ENCODE peak calls at places on chromosomes 13 and 19, in eight cellular contexts. One of them, this sample, is unnamed. For H3K27me3, the result is how much of the 10 kb centered on the place peaks cover.

GRCh38 chr19:4390017-4390861 is 10.1 kb downstream of the SH3GL1 start:
- DNase-seq in ovary: peak
- DNase-seq in WERI-Rb-1: peak
- DNase-seq in breast epithelium: no peak
- DNase-seq in adrenal gland: peak
- DNase-seq in pancreas: no peak
- DNase-seq in body of pancreas: peak
- DNase-seq in dorsolateral prefrontal cortex: no peak
- DNase-seq in this sample: peak

GRCh38 chr13:44249439-44249838 is 124.2 kb upstream of the SERP2 start:
- DNase-seq in WERI-Rb-1: no peak
- DNase-seq in breast epithelium: peak
- DNase-seq in ovary: peak
- DNase-seq in pancreas: peak
- DNase-seq in dorsolateral prefrontal cortex: no peak
- DNase-seq in adrenal gland: no peak
- DNase-seq in body of pancreas: peak
- DNase-seq in this sample: no peak

GRCh38 chr13:59621791-59622190 is 541.9 kb downstream of the DIAPH3 start:
- DNase-seq in breast epithelium: no peak
- DNase-seq in WERI-Rb-1: no peak
- DNase-seq in pancreas: no peak
- DNase-seq in body of pancreas: no peak
- DNase-seq in ovary: no peak
- DNase-seq in adrenal gland: no peak
- DNase-seq in dorsolateral prefrontal cortex: no peak
- DNase-seq in this sample: no peak

GRCh38 chr19:18437481-18438330 is at the start of gene ISYNA1:
- DNase-seq in dorsolateral prefrontal cortex: no peak
- DNase-seq in WERI-Rb-1: peak
- DNase-seq in adrenal gland: peak
- DNase-seq in breast epithelium: peak
- DNase-seq in ovary: peak
- DNase-seq in pancreas: peak
- DNase-seq in body of pancreas: peak
- DNase-seq in this sample: peak

GRCh38 chr19:36972594-36972993 is 56.5 kb downstream of the ZNF568 start:
- DNase-seq in adrenal gland: peak
- DNase-seq in pancreas: no peak
- DNase-seq in breast epithelium: no peak
- DNase-seq in WERI-Rb-1: no peak
- DNase-seq in body of pancreas: no peak
- DNase-seq in dorsolateral prefrontal cortex: no peak
- DNase-seq in ovary: no peak
- DNase-seq in this sample: peak

GRCh38 chr13:52447354-52447753 is 3.1 kb downstream of the VPS36 start:
- DNase-seq in pancreas: no peak
- DNase-seq in breast epithelium: no peak
- DNase-seq in ovary: no peak
- DNase-seq in adrenal gland: no peak
- DNase-seq in dorsolateral prefrontal cortex: no peak
- DNase-seq in WERI-Rb-1: no peak
- DNase-seq in body of pancreas: no peak
- DNase-seq in this sample: no peak

GRCh38 chr13:97719759-97720158 is 233.7 kb upstream of the IPO5 start:
- DNase-seq in pancreas: no peak
- DNase-seq in dorsolateral prefrontal cortex: no peak
- DNase-seq in WERI-Rb-1: no peak
- DNase-seq in ovary: no peak
- DNase-seq in breast epithelium: no peak
- DNase-seq in body of pancreas: no peak
- DNase-seq in adrenal gland: no peak
- DNase-seq in this sample: no peak

GRCh38 chr13:44365008-44365407 is 8.6 kb upstream of the SERP2 start:
- DNase-seq in body of pancreas: no peak
- DNase-seq in WERI-Rb-1: no peak
- DNase-seq in breast epithelium: no peak
- DNase-seq in dorsolateral prefrontal cortex: no peak
- DNase-seq in adrenal gland: no peak
- DNase-seq in pancreas: no peak
- DNase-seq in ovary: no peak
- DNase-seq in this sample: no peak

DNA sequence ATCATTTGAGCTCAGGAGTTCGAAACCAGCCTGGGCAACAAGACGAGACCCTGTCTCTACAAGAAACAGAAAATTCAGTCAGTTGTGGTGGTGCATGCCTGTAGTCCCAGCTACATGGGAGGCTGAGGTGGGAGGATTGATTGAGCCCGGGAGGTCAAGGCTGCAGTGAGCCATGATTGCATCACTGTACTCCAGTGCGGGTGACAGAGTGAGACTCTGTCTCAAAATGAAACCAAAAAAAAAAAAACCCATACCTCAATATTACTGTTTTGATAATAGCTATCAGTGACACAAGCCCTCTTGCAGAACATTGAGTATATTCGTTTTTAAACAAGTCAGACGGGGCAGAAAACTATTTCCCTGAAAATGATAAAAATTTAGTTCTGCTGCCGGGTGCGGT is 16.2 kb downstream of the ZNF791 start:
- DNase-seq in breast epithelium: no peak
- DNase-seq in dorsolateral prefrontal cortex: no peak
- DNase-seq in pancreas: no peak
- DNase-seq in adrenal gland: no peak
- DNase-seq in ovary: no peak
- DNase-seq in WERI-Rb-1: no peak
- DNase-seq in body of pancreas: no peak
- DNase-seq in this sample: no peak
- H3K4me3 ChIP-seq in breast epithelium: no peak
- H3K4me3 ChIP-seq in dorsolateral prefrontal cortex: no peak
- H3K4me3 ChIP-seq in pancreas: no peak
- H3K4me3 ChIP-seq in adrenal gland: no peak
- H3K4me3 ChIP-seq in ovary: no peak
- H3K4me3 ChIP-seq in WERI-Rb-1: no peak
- H3K4me3 ChIP-seq in body of pancreas: no peak
- H3K4me3 ChIP-seq in this sample: no peak

GRCh38 chr19:35291259-35291658 is 702 bp upstream of the MAG start:
- DNase-seq in pancreas: no peak
- DNase-seq in WERI-Rb-1: no peak
- DNase-seq in dorsolateral prefrontal cortex: no peak
- DNase-seq in body of pancreas: no peak
- DNase-seq in breast epithelium: no peak
- DNase-seq in adrenal gland: no peak
- DNase-seq in ovary: no peak
- DNase-seq in this sample: peak

GRCh38 chr19:35288843-35289355 is 3.1 kb upstream of the MAG start:
- DNase-seq in dorsolateral prefrontal cortex: no peak
- DNase-seq in body of pancreas: no peak
- DNase-seq in ovary: no peak
- DNase-seq in WERI-Rb-1: no peak
- DNase-seq in pancreas: no peak
- DNase-seq in breast epithelium: no peak
- DNase-seq in adrenal gland: no peak
- DNase-seq in this sample: no peak

GRCh38 chr19:35287713-35288112 is 4.2 kb upstream of the MAG start:
- DNase-seq in dorsolateral prefrontal cortex: no peak
- DNase-seq in adrenal gland: no peak
- DNase-seq in ovary: no peak
- DNase-seq in pancreas: no peak
- DNase-seq in WERI-Rb-1: no peak
- DNase-seq in breast epithelium: no peak
- DNase-seq in body of pancreas: no peak
- DNase-seq in this sample: no peak

GRCh38 chr19:35290381-35291135 is 1.4 kb upstream of the MAG start:
- DNase-seq in body of pancreas: no peak
- DNase-seq in ovary: no peak
- DNase-seq in pancreas: no peak
- DNase-seq in dorsolateral prefrontal cortex: peak
- DNase-seq in adrenal gland: no peak
- DNase-seq in WERI-Rb-1: no peak
- DNase-seq in breast epithelium: no peak
- DNase-seq in this sample: peak

DNA sequence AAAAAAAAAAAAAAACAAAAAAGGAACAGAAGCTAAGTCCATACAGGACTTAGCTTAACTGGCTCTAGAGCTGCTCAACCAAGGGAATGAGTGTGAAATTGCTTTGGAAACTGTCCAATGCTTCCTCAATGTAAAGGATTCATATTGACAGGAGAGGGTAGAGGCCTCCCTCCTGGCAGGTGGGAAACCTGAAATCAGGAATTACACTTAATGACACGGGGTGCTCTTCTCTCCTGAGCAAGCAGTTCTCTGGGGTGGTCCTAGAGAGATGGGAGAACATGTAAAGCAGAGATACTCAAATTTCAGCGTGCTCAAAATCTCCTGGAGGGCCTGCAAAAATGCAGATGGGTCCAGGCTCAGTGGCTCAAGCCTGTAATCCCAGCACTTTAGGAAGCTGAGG is 3.6 kb upstream of the MAG start:
- DNase-seq in WERI-Rb-1: no peak
- DNase-seq in dorsolateral prefrontal cortex: no peak
- DNase-seq in ovary: no peak
- DNase-seq in body of pancreas: no peak
- DNase-seq in adrenal gland: no peak
- DNase-seq in pancreas: no peak
- DNase-seq in breast epithelium: no peak
- DNase-seq in this sample: no peak
- H3K27me3 ChIP-seq in WERI-Rb-1: under half
- H3K27me3 ChIP-seq in dorsolateral prefrontal cortex: under half
- H3K27me3 ChIP-seq in ovary: under half
- H3K27me3 ChIP-seq in body of pancreas: under half
- H3K27me3 ChIP-seq in adrenal gland: under half
- H3K27me3 ChIP-seq in pancreas: under half
- H3K27me3 ChIP-seq in breast epithelium: under half
- H3K27me3 ChIP-seq in this sample: under half

GRCh38 chr19:2291185-2291751 is 9.3 kb upstream of the PEAK3 start:
- DNase-seq in breast epithelium: no peak
- DNase-seq in body of pancreas: no peak
- DNase-seq in ovary: no peak
- DNase-seq in WERI-Rb-1: peak
- DNase-seq in adrenal gland: no peak
- DNase-seq in pancreas: no peak
- DNase-seq in dorsolateral prefrontal cortex: no peak
- DNase-seq in this sample: peak

GRCh38 chr19:2288743-2289713 is 7.1 kb upstream of the PEAK3 start:
- DNase-seq in dorsolateral prefrontal cortex: no peak
- DNase-seq in adrenal gland: no peak
- DNase-seq in ovary: no peak
- DNase-seq in breast epithelium: no peak
- DNase-seq in body of pancreas: no peak
- DNase-seq in pancreas: no peak
- DNase-seq in WERI-Rb-1: no peak
- DNase-seq in this sample: peak

GRCh38 chr19:2288010-2288742 is 6.2 kb upstream of the PEAK3 start:
- DNase-seq in dorsolateral prefrontal cortex: no peak
- DNase-seq in ovary: no peak
- DNase-seq in adrenal gland: no peak
- DNase-seq in body of pancreas: no peak
- DNase-seq in pancreas: no peak
- DNase-seq in WERI-Rb-1: no peak
- DNase-seq in breast epithelium: no peak
- DNase-seq in this sample: no peak

GRCh38 chr19:2290441-2291184 is 8.6 kb upstream of the PEAK3 start:
- DNase-seq in WERI-Rb-1: no peak
- DNase-seq in ovary: no peak
- DNase-seq in breast epithelium: no peak
- DNase-seq in dorsolateral prefrontal cortex: no peak
- DNase-seq in body of pancreas: no peak
- DNase-seq in pancreas: no peak
- DNase-seq in adrenal gland: no peak
- DNase-seq in this sample: peak

DNA sequence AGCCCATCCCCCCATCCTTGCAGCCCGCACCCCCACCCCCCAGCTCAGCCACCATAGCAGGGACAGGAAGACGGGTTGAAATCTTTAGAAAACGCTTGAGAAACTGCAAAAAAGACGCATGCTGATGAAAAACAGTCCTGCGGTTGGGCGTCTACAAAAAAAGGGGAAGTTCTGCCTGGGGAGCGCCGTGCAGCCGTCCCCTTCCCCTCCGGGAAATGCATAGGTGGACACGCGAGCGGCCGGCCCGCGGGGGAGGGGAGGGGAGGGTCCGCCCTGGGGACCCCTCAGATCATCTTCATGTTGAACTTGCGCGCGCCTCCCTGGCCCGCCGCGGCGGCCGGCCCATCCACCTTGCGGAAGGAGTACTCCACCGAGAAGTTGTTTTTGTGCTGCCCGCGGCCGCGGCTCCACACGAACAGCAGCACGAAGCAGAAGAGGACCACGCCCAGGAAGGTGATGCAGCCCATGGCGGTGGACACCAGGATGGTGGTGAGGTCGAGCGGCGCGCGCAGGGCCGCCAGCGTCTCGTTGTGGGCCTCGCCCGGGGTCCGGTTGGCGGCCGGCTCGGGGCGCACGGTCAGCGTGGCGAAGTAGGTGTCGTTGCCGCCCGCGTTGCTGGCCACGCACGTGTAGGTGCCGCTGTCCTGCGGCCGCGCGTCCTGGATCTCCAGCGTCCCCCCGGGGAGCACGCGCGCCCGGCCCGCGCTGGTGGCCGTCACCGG is 7.9 kb upstream of the PEAK3 start:
- DNase-seq in WERI-Rb-1: no peak
- DNase-seq in adrenal gland: no peak
- DNase-seq in ovary: no peak
- DNase-seq in body of pancreas: peak
- DNase-seq in dorsolateral prefrontal cortex: no peak
- DNase-seq in pancreas: no peak
- DNase-seq in breast epithelium: no peak
- DNase-seq in this sample: peak
- H3K4me3 ChIP-seq in WERI-Rb-1: peak
- H3K4me3 ChIP-seq in adrenal gland: no peak
- H3K4me3 ChIP-seq in ovary: peak
- H3K4me3 ChIP-seq in body of pancreas: no peak
- H3K4me3 ChIP-seq in dorsolateral prefrontal cortex: peak
- H3K4me3 ChIP-seq in pancreas: peak
- H3K4me3 ChIP-seq in breast epithelium: peak
- H3K4me3 ChIP-seq in this sample: peak

DNA sequence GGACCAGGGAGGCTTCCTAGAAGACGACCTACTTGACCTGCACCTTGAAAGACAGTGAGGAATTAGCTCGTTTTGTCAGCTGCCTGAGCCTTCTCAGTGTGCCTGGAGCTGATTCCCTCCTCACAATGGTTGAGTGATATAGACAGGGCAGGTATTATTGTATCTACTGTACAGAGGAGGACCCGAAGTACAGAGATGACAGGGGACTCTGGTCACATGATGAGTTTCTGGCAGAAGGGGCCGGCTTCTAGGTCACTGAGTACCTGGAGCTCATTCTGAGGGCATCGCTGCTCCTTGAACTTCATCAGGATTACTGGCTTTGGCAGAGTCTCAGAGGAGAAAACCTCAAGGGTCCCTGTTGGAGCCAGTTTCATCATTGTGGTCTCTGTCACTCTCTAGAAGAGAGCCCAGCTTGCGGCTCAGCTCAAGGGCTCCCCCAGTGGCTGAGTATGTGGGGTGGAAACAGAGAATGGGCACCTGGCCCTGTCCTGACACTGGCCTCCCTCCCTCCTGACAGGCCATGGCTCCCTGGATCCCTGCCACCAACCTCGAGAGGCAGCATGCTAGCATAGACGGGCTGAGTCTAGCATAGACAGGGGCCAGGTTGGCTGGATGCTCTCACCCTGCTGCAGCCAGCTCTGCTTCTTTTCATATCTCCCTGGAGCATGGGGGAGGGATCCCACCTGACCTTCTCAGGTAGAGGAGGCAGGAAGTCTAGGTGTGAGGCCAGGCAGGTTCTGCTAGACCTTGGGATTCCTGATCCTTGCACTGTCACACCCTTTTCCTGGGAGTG is 38.7 kb downstream of the NFIX start:
- DNase-seq in pancreas: peak
- DNase-seq in ovary: peak
- DNase-seq in body of pancreas: peak
- DNase-seq in WERI-Rb-1: peak
- DNase-seq in breast epithelium: peak
- DNase-seq in adrenal gland: peak
- DNase-seq in dorsolateral prefrontal cortex: peak
- DNase-seq in this sample: peak
- H3K27me3 ChIP-seq in pancreas: under half
- H3K27me3 ChIP-seq in ovary: under half
- H3K27me3 ChIP-seq in body of pancreas: under half
- H3K27me3 ChIP-seq in WERI-Rb-1: under half
- H3K27me3 ChIP-seq in breast epithelium: under half
- H3K27me3 ChIP-seq in adrenal gland: under half
- H3K27me3 ChIP-seq in dorsolateral prefrontal cortex: under half
- H3K27me3 ChIP-seq in this sample: under half

This sample was measured in H7.